ENCODE peak calls at places on chromosomes 12 and 14, in nine cellular contexts. F is right lobe of liver; Z is transverse colon; U is GM23248; N is naive thymus-derived CD4-positive, alpha-beta T cell; M is neuronal stem cell; T is upper lobe of right lung; K is IMR-90; S is CD8-positive, alpha-beta T cell. X is an unnamed sample. For H3K4me1, the result is how much of the 10 kb centered on the place peaks cover.

GRCh38 chr14:36443374-36443773 is 76.7 kb downstream of the NKX2-1 start:
- DNase-seq in Z (no peak), K (no peak), N (no peak), F (no peak), S (no peak), T (no peak), M (peak), U (no peak), X (no peak)

GRCh38 chr14:34713681-34714319 is 593 bp downstream of the CFL2 start:
- DNase-seq in Z (peak), K (peak), T (peak), N (peak), F (peak), M (peak), S (no peak), U (peak), X (peak)

GRCh38 chr12:56160160-56160763 is 2.1 kb downstream of the MYL6 start:
- DNase-seq in M (no peak), K (peak), S (peak), T (no peak), Z (peak), U (peak), F (no peak), N (peak), X (no peak)

GRCh38 chr14:54637829-54638446 is 71.0 kb downstream of the SAMD4A start:
- DNase-seq in U (peak), T (no peak), M (no peak), F (no peak), K (peak), N (no peak), Z (no peak), S (no peak), X (no peak)

GRCh38 chr12:9951026-9951652 is 19.0 kb upstream of the CLEC2A start:
- DNase-seq in S (no peak), U (peak), T (no peak), F (no peak), K (no peak), M (no peak), Z (peak), N (peak), X (no peak)

GRCh38 chr12:108955225-108955835 is 65.5 kb downstream of the SVOP start:
- DNase-seq in S (no peak), N (no peak), M (no peak), K (no peak), U (peak), T (no peak), F (no peak), Z (no peak), X (peak)

GRCh38 chr14:82354126-82354525 is 820.5 kb upstream of the SEL1L start:
- DNase-seq in U (no peak), N (no peak), M (no peak), T (no peak), Z (no peak), K (no peak), S (no peak), F (no peak), X (no peak)

GRCh38 chr14:99420711-99421110 is 59.9 kb downstream of the SETD3 start:
- DNase-seq in U (no peak), S (no peak), K (no peak), F (no peak), N (no peak), M (peak), T (peak), Z (peak), X (no peak)

GRCh38 chr12:26630546-26631027 is 202.4 kb downstream of the ITPR2 start:
- DNase-seq in N (no peak), T (no peak), U (peak), F (no peak), Z (no peak), S (no peak), K (peak), M (no peak), X (no peak)

GRCh38 chr12:123924539-123924938 is 48.1 kb downstream of the CCDC92 start:
- DNase-seq in K (no peak), U (no peak), M (no peak), Z (no peak), N (no peak), S (no peak), T (no peak), F (no peak), X (no peak)

GRCh38 chr14:50937325-50937724 is 7.0 kb downstream of the PYGL start:
- DNase-seq in K (peak), U (peak), M (no peak), S (no peak), Z (no peak), F (no peak), T (no peak), N (no peak), X (no peak)

GRCh38 chr12:19110541-19110940 is 19.0 kb upstream of the PLEKHA5 start:
- DNase-seq in S (no peak), M (no peak), K (peak), U (peak), Z (no peak), N (no peak), F (no peak), T (no peak), X (no peak)

GRCh38 chr12:116727261-116727660 is 10.6 kb downstream of the SPRING1 start:
- DNase-seq in F (no peak), Z (no peak), M (no peak), N (no peak), S (no peak), K (no peak), T (no peak), U (no peak), X (no peak)
- H3K4me1 ChIP-seq in F (under half), Z (under half), M (under half), N (under half), S (under half), K (under half), T (under half), U (under half), X (under half)

GRCh38 chr14:73718742-73719251 is 4.6 kb upstream of the PNMA1 start:
- DNase-seq in M (peak), S (no peak), U (no peak), T (peak), Z (no peak), N (no peak), F (no peak), K (no peak), X (no peak)

GRCh38 chr14:73720636-73721035 is 6.5 kb upstream of the PNMA1 start:
- DNase-seq in U (no peak), M (no peak), N (no peak), F (no peak), S (no peak), Z (no peak), K (no peak), T (no peak), X (no peak)

GRCh38 chr14:73719361-73719760 is 5.2 kb upstream of the PNMA1 start:
- DNase-seq in F (no peak), K (no peak), S (no peak), T (no peak), U (no peak), Z (no peak), N (no peak), M (no peak), X (no peak)

GRCh38 chr14:73721101-73721821 is 7.1 kb upstream of the PNMA1 start:
- DNase-seq in N (no peak), S (no peak), K (no peak), Z (no peak), U (no peak), M (no peak), F (no peak), T (no peak), X (no peak)

GRCh38 chr14:73719791-73720190 is 5.6 kb upstream of the PNMA1 start:
- DNase-seq in T (no peak), N (no peak), M (no peak), U (no peak), K (peak), S (no peak), Z (no peak), F (peak), X (no peak)
- H3K4me1 ChIP-seq in T (under half), N (under half), M (under half), U (under half), K (under half), S (under half), Z (under half), F (under half), X (under half)

DNA sequence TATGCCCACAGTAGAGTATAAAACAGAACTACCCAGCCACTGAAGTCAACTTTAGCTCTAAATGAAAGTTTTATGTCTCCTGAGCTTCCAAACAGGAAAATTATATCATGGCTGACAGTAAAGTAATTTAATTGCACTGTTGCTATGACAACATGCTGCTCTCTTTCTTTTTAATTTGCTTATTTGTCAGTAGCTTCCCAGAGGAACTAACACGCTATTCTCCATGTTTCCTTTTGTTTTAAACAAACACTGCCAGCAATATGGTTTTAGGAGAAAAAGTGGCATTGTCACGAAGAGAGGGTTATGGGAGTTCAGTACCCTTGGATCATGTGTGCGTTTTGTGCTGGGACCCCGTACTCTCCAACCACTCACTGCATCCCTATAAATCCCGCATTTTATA is 1.9 kb downstream of the FOXN3 start:
- DNase-seq in F (no peak), N (no peak), U (peak), M (no peak), Z (no peak), K (no peak), S (no peak), T (no peak), X (no peak)
- H3K4me1 ChIP-seq in F (under half), N (under half), U (under half), M (under half), Z (half or more), K (under half), S (under half), T (under half), X (under half)

GRCh38 chr14:73780391-73780790 is 66.2 kb upstream of the PNMA1 start:
- DNase-seq in N (no peak), Z (no peak), U (no peak), F (no peak), M (no peak), S (no peak), T (no peak), K (no peak), X (no peak)
- H3K4me1 ChIP-seq in N (half or more), Z (half or more), U (under half), F (under half), M (under half), S (half or more), T (half or more), K (under half), X (under half)

DNA sequence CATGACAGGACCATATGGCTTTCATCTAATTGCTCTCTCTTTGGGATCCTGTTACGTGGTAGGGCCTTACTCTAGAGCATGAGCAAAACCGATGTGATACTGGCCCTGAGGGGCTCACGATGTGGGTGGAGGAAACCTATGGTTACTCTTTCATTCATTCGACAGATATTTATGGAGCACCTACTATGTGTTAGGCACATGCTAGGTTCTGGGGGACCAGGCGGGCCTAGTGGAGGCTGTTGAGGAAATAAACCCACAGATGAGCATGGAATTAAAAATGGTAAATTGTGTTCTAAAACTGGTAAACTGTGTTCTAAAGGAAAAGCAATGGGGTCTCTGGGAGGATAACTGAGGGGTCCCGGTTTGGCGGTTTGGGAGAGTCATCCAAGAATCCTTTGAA is 14.8 kb downstream of the SH2B3 start:
- DNase-seq in S (no peak), K (no peak), U (no peak), Z (no peak), M (no peak), N (no peak), F (no peak), T (no peak), X (no peak)
- H3K4me1 ChIP-seq in S (under half), K (under half), U (under half), Z (under half), M (under half), N (under half), F (under half), T (under half), X (under half)